ENCODE peak calls at places on chromosomes 5 and 9, in six cellular contexts. One of them, this sample, is unnamed.

GRCh38 chr9:122036988-122037387 is 56.1 kb downstream of the TTLL11 start:
- DNase-seq in CD8-positive, alpha-beta T cell: no peak
- DNase-seq in effector CD4-positive, alpha-beta T cell: no peak
- DNase-seq in NCI-H1417: no peak
- DNase-seq in HCEC 1CT: peak; percentile 60
- DNase-seq in activated T-cell treated with anti-CD3 and anti-CD28 coated beads for 24 hours: no peak
- DNase-seq in this sample: no peak

GRCh38 chr9:3857673-3858072 is 331.9 kb upstream of the RFX3 start:
- DNase-seq in CD8-positive, alpha-beta T cell: no peak
- DNase-seq in effector CD4-positive, alpha-beta T cell: no peak
- DNase-seq in NCI-H1417: no peak
- DNase-seq in HCEC 1CT: peak; percentile 47
- DNase-seq in activated T-cell treated with anti-CD3 and anti-CD28 coated beads for 24 hours: no peak
- DNase-seq in this sample: no peak

GRCh38 chr5:78706825-78707224 is 58.3 kb upstream of the LHFPL2 start:
- DNase-seq in CD8-positive, alpha-beta T cell: no peak
- DNase-seq in effector CD4-positive, alpha-beta T cell: no peak
- DNase-seq in NCI-H1417: no peak
- DNase-seq in HCEC 1CT: peak; percentile 15
- DNase-seq in activated T-cell treated with anti-CD3 and anti-CD28 coated beads for 24 hours: no peak
- DNase-seq in this sample: no peak

GRCh38 chr5:108059334-108059733 is 322.6 kb downstream of the FBXL17 start:
- DNase-seq in CD8-positive, alpha-beta T cell: no peak
- DNase-seq in effector CD4-positive, alpha-beta T cell: no peak
- DNase-seq in NCI-H1417: no peak
- DNase-seq in HCEC 1CT: no peak
- DNase-seq in activated T-cell treated with anti-CD3 and anti-CD28 coated beads for 24 hours: no peak
- DNase-seq in this sample: no peak

GRCh38 chr9:136886610-136887597 is 588 bp downstream of the TRAF2 start:
- DNase-seq in CD8-positive, alpha-beta T cell: no peak
- DNase-seq in effector CD4-positive, alpha-beta T cell: peak; percentile 70
- DNase-seq in NCI-H1417: no peak
- DNase-seq in HCEC 1CT: peak; percentile 12
- DNase-seq in activated T-cell treated with anti-CD3 and anti-CD28 coated beads for 24 hours: no peak
- DNase-seq in this sample: peak; percentile 71

GRCh38 chr5:163760498-163760897 is 255.1 kb downstream of the MAT2B start:
- DNase-seq in CD8-positive, alpha-beta T cell: no peak
- DNase-seq in effector CD4-positive, alpha-beta T cell: no peak
- DNase-seq in NCI-H1417: no peak
- DNase-seq in HCEC 1CT: peak; percentile 95
- DNase-seq in activated T-cell treated with anti-CD3 and anti-CD28 coated beads for 24 hours: no peak
- DNase-seq in this sample: no peak

GRCh38 chr9:109817846-109818472 is 38.0 kb downstream of the PALM2AKAP2 start:
- DNase-seq in CD8-positive, alpha-beta T cell: no peak
- DNase-seq in effector CD4-positive, alpha-beta T cell: no peak
- DNase-seq in NCI-H1417: peak; percentile 83
- DNase-seq in HCEC 1CT: peak; percentile 94
- DNase-seq in activated T-cell treated with anti-CD3 and anti-CD28 coated beads for 24 hours: peak; percentile 5
- DNase-seq in this sample: no peak

GRCh38 chr9:130010151-130010988 is 32.6 kb downstream of the FNBP1 start:
- DNase-seq in CD8-positive, alpha-beta T cell: no peak
- DNase-seq in effector CD4-positive, alpha-beta T cell: peak; percentile 62
- DNase-seq in NCI-H1417: no peak
- DNase-seq in HCEC 1CT: no peak
- DNase-seq in activated T-cell treated with anti-CD3 and anti-CD28 coated beads for 24 hours: no peak
- DNase-seq in this sample: peak; percentile 68

GRCh38 chr5:7926296-7926695 is 57.3 kb downstream of the MTRR start:
- DNase-seq in CD8-positive, alpha-beta T cell: no peak
- DNase-seq in effector CD4-positive, alpha-beta T cell: no peak
- DNase-seq in NCI-H1417: no peak
- DNase-seq in HCEC 1CT: peak; percentile 92
- DNase-seq in activated T-cell treated with anti-CD3 and anti-CD28 coated beads for 24 hours: no peak
- DNase-seq in this sample: no peak

GRCh38 chr9:3200331-3200774 is 325.4 kb downstream of the RFX3 start:
- DNase-seq in CD8-positive, alpha-beta T cell: no peak
- DNase-seq in effector CD4-positive, alpha-beta T cell: no peak
- DNase-seq in NCI-H1417: no peak
- DNase-seq in HCEC 1CT: peak; percentile 89
- DNase-seq in activated T-cell treated with anti-CD3 and anti-CD28 coated beads for 24 hours: no peak
- DNase-seq in this sample: no peak

GRCh38 chr5:164501344-164501743 is 995.9 kb downstream of the MAT2B start:
- DNase-seq in CD8-positive, alpha-beta T cell: no peak
- DNase-seq in effector CD4-positive, alpha-beta T cell: no peak
- DNase-seq in NCI-H1417: no peak
- DNase-seq in HCEC 1CT: no peak
- DNase-seq in activated T-cell treated with anti-CD3 and anti-CD28 coated beads for 24 hours: no peak
- DNase-seq in this sample: no peak

GRCh38 chr9:116219686-116220085 is 66.1 kb downstream of the PAPPA start:
- DNase-seq in CD8-positive, alpha-beta T cell: no peak
- DNase-seq in effector CD4-positive, alpha-beta T cell: no peak
- DNase-seq in NCI-H1417: peak; percentile 84
- DNase-seq in HCEC 1CT: no peak
- DNase-seq in activated T-cell treated with anti-CD3 and anti-CD28 coated beads for 24 hours: no peak
- DNase-seq in this sample: no peak

GRCh38 chr5:16913187-16913839 is 22.8 kb downstream of the MYO10 start:
- DNase-seq in CD8-positive, alpha-beta T cell: no peak
- DNase-seq in effector CD4-positive, alpha-beta T cell: no peak
- DNase-seq in NCI-H1417: no peak
- DNase-seq in HCEC 1CT: no peak
- DNase-seq in activated T-cell treated with anti-CD3 and anti-CD28 coated beads for 24 hours: no peak
- DNase-seq in this sample: no peak

GRCh38 chr5:16812911-16813310 is 123.2 kb downstream of the MYO10 start:
- DNase-seq in CD8-positive, alpha-beta T cell: no peak
- DNase-seq in effector CD4-positive, alpha-beta T cell: no peak
- DNase-seq in NCI-H1417: no peak
- DNase-seq in HCEC 1CT: no peak
- DNase-seq in activated T-cell treated with anti-CD3 and anti-CD28 coated beads for 24 hours: no peak
- DNase-seq in this sample: no peak